ENCODE peak calls at places on chromosomes 1 and 21, in six cellular contexts. X, G, K, M, A and F are unnamed samples.
A peak's percentile ranks its signal among the peaks of the same experiment; 100 is the strongest.

GRCh38 chr21:35239811-35240219 is 190.7 kb upstream of the RUNX1 start:
- DNase-seq in X (no peak), G (no peak), K (no peak), M (no peak), A (no peak), F (no peak)

GRCh38 chr1:201783067-201783466 is 45.9 kb upstream of the IPO9 start:
- DNase-seq in X (no peak), G (no peak), K (no peak), M (no peak), A (no peak), F (no peak)

GRCh38 chr1:165228676-165229075 is 127.8 kb downstream of the LMX1A start:
- DNase-seq in X (peak; percentile 36), G (no peak), K (no peak), M (peak; percentile 19), A (no peak), F (no peak)

GRCh38 chr21:44012474-44013379 is 618 bp downstream of the TRAPPC10 start:
- DNase-seq in X (peak; percentile 93), G (peak; percentile 59), K (peak; percentile 93), M (peak; percentile 89), A (peak; percentile 19), F (peak; percentile 72)

GRCh38 chr1:76209238-76209637 is 134.7 kb downstream of the ST6GALNAC3 start:
- DNase-seq in X (no peak), G (no peak), K (no peak), M (no peak), A (no peak), F (no peak)

GRCh38 chr1:152013664-152014237 is 20.1 kb upstream of the S100A10 start:
- DNase-seq in X (peak; percentile 74), G (no peak), K (no peak), M (peak; percentile 69), A (no peak), F (peak; percentile 57)

GRCh38 chr21:14306143-14306907 is 76.6 kb downstream of the HSPA13 start:
- DNase-seq in X (peak; percentile 35), G (no peak), K (no peak), M (no peak), A (no peak), F (no peak)

GRCh38 chr1:66088787-66089186 is 296.1 kb downstream of the PDE4B start:
- DNase-seq in X (no peak), G (no peak), K (no peak), M (no peak), A (no peak), F (no peak)

GRCh38 chr1:19139711-19140110 is 70.4 kb downstream of the UBR4 start:
- DNase-seq in X (no peak), G (no peak), K (no peak), M (no peak), A (no peak), F (no peak)

GRCh38 chr1:156809281-156809680 is 7.4 kb downstream of the SH2D2A start:
- DNase-seq in X (no peak), G (no peak), K (no peak), M (no peak), A (no peak), F (no peak)

DNA sequence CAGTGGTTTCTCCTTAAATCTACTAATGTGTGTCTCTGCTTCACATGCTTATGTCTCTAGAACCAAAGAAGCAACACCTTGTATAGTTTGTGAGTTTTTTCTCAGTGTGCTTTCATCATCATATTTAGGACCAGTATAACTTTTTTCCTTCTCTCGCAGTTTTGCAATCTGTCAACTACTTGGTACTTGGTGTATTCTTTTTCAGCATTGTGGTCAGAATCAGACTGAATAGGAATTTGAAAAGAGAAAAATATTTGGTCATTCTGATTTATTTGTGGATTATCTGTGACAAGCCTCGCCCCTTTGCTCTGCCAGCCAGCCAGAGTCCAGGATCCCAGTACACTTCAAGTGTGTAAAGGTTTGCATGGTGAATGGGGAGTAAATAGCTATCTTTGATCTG is 122.3 kb downstream of the C1orf21 start:
- DNase-seq in X (no peak), G (no peak), K (no peak), M (no peak), A (no peak), F (no peak)
- H3K4me1 ChIP-seq in X (peaks cover 12% of the 10 kb centered on the region), G (no peaks in the 10 kb centered on the region), K (peaks cover 13% of the 10 kb centered on the region), M (peaks cover 4% of the 10 kb centered on the region), A (peaks cover 26% of the 10 kb centered on the region), F (peaks cover 3% of the 10 kb centered on the region)

GRCh38 chr1:175178456-175178855 is 14.1 kb downstream of the KIAA0040 start:
- DNase-seq in X (no peak), G (no peak), K (no peak), M (no peak), A (no peak), F (no peak)
- H3K4me1 ChIP-seq in X (peaks cover 16% of the 10 kb centered on the region), G (no peaks in the 10 kb centered on the region), K (no peaks in the 10 kb centered on the region), M (no peaks in the 10 kb centered on the region), A (no peaks in the 10 kb centered on the region), F (no peaks in the 10 kb centered on the region)

DNA sequence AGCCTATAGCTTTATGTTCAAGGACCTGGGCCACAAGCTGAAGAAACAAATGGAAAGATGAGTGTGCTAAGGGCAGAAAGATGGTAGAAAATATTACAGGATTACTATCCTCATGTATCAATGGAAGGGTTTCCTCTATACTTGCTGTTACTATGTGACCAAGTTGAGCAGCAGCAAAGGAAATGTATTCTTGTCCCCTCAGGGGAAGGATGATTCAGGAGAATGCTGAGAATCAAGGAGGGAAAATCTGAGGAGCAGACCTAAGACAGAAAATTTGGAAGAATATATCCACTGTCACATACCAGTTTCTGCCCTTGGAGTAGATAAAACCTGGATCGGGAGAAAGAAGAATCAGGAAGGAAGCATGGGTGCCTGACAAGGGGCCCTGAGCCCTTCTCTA is 23.6 kb downstream of the CASQ2 start:
- DNase-seq in X (no peak), G (no peak), K (no peak), M (no peak), A (no peak), F (no peak)
- H3K4me1 ChIP-seq in X (no peaks in the 10 kb centered on the region), G (no peaks in the 10 kb centered on the region), K (no peaks in the 10 kb centered on the region), M (no peaks in the 10 kb centered on the region), A (no peaks in the 10 kb centered on the region), F (no peaks in the 10 kb centered on the region)

DNA sequence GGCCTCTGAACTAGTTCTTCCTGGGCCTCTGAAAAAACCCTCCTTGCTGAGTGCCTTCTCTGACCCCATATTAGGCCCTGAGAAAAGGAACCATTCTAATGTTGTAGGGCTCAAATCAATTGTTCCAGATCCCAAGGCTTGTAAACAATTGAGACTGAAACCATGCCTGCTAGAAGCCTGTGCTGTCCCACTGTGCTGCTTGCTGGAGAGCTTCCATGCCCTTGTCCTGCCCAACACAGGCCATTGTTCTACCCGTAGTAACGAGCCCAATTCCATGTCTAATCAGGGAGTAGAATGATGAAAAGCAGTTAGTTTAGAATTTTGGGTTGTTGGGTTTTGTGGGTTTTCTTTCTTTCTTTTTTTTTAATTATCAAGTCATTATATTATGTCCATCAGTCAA is 47.4 kb downstream of the ZNF281 start:
- DNase-seq in X (no peak), G (no peak), K (no peak), M (no peak), A (no peak), F (no peak)
- H3K4me1 ChIP-seq in X (peaks cover 8% of the 10 kb centered on the region), G (no peaks in the 10 kb centered on the region), K (peaks cover 36% of the 10 kb centered on the region), M (peaks cover 10% of the 10 kb centered on the region), A (peaks cover 63% of the 10 kb centered on the region), F (no peaks in the 10 kb centered on the region)

GRCh38 chr1:180165509-180166435 is 11.1 kb downstream of the QSOX1 start:
- DNase-seq in X (no peak), G (no peak), K (peak; percentile 62), M (no peak), A (no peak), F (no peak)
- H3K4me1 ChIP-seq in X (no peaks in the 10 kb centered on the region), G (peaks cover 10% of the 10 kb centered on the region), K (no peaks in the 10 kb centered on the region), M (peaks cover 21% of the 10 kb centered on the region), A (peaks cover 19% of the 10 kb centered on the region), F (no peaks in the 10 kb centered on the region)

GRCh38 chr1:189764391-189765320 is 713.0 kb downstream of the BRINP3 start:
- DNase-seq in X (no peak), G (no peak), K (no peak), M (no peak), A (no peak), F (no peak)
- H3K4me1 ChIP-seq in X (no peaks in the 10 kb centered on the region), G (no peaks in the 10 kb centered on the region), K (no peaks in the 10 kb centered on the region), M (no peaks in the 10 kb centered on the region), A (no peaks in the 10 kb centered on the region), F (no peaks in the 10 kb centered on the region)

GRCh38 chr1:147717706-147718097 is 42.7 kb downstream of the GJA5 start:
- DNase-seq in X (no peak), G (no peak), K (no peak), M (no peak), A (no peak), F (peak; percentile 31)
- H3K4me1 ChIP-seq in X (no peaks in the 10 kb centered on the region), G (no peaks in the 10 kb centered on the region), K (no peaks in the 10 kb centered on the region), M (no peaks in the 10 kb centered on the region), A (no peaks in the 10 kb centered on the region), F (no peaks in the 10 kb centered on the region)